ENCODE peak calls at places on chromosomes 11 and 22, in ten cellular contexts. N, W, B, A, Y, K, Z, T, R and V are unnamed samples.

GRCh38 chr11:118051611-118052461 is 25.0 kb upstream of the TMPRSS4 start:
- DNase-seq in N (no peak), W (no peak), B (no peak), A (no peak), Y (no peak), K (no peak), Z (peak; percentile 66), T (no peak), R (no peak), V (no peak)

GRCh38 chr22:49533886-49534285 is 293.8 kb downstream of the BRD1 start:
- DNase-seq in N (peak; percentile 8), W (no peak), B (no peak), A (no peak), Y (no peak), K (no peak), Z (no peak), T (no peak), R (no peak), V (no peak)

GRCh38 chr11:78168539-78169477 is 19.6 kb downstream of the KCTD21 start:
- DNase-seq in N (peak; percentile 97), W (peak; percentile 87), B (no peak), A (peak; percentile 92), Y (peak; percentile 81), K (no peak), Z (peak; percentile 93), T (no peak), R (peak; percentile 33), V (peak; percentile 52)

GRCh38 chr11:9568854-9569587 is 4.4 kb upstream of the WEE1 start:
- DNase-seq in N (peak; percentile 73), W (peak; percentile 44), B (peak; percentile 71), A (no peak), Y (peak; percentile 66), K (peak; percentile 97), Z (no peak), T (no peak), R (peak; percentile 90), V (peak; percentile 61)

GRCh38 chr22:41880653-41881052 is 34.2 kb downstream of the SHISA8 start:
- DNase-seq in N (no peak), W (no peak), B (no peak), A (no peak), Y (no peak), K (no peak), Z (no peak), T (no peak), R (no peak), V (no peak)

GRCh38 chr22:49307870-49308269 is 519.8 kb downstream of the BRD1 start:
- DNase-seq in N (peak; percentile 9), W (no peak), B (peak; percentile 20), A (no peak), Y (no peak), K (no peak), Z (no peak), T (no peak), R (no peak), V (no peak)

GRCh38 chr11:18203723-18204122 is 31.1 kb downstream of the MRGPRX4 start:
- DNase-seq in N (no peak), W (no peak), B (peak; percentile 80), A (no peak), Y (no peak), K (peak; percentile 12), Z (no peak), T (no peak), R (peak; percentile 50), V (no peak)

GRCh38 chr11:63480039-63480438 is 10.9 kb downstream of the PLAAT5 start:
- DNase-seq in N (no peak), W (no peak), B (no peak), A (no peak), Y (no peak), K (no peak), Z (no peak), T (no peak), R (no peak), V (no peak)

GRCh38 chr11:20058749-20059458 is 101.4 kb downstream of the DBX1 start:
- DNase-seq in N (no peak), W (no peak), B (no peak), A (no peak), Y (no peak), K (no peak), Z (no peak), T (no peak), R (no peak), V (no peak)

GRCh38 chr11:67691149-67691548 is 16.7 kb upstream of the ALDH3B2 start:
- DNase-seq in N (no peak), W (no peak), B (no peak), A (no peak), Y (no peak), K (peak; percentile 29), Z (no peak), T (no peak), R (no peak), V (no peak)
- TF ChIP-seq CTCF in N (no peak), W (peak; percentile 37), B (no peak), A (no peak), Y (no peak), K (peak; percentile 73), Z (no peak), T (peak; percentile 45), R (peak; percentile 14), V (no peak)

DNA sequence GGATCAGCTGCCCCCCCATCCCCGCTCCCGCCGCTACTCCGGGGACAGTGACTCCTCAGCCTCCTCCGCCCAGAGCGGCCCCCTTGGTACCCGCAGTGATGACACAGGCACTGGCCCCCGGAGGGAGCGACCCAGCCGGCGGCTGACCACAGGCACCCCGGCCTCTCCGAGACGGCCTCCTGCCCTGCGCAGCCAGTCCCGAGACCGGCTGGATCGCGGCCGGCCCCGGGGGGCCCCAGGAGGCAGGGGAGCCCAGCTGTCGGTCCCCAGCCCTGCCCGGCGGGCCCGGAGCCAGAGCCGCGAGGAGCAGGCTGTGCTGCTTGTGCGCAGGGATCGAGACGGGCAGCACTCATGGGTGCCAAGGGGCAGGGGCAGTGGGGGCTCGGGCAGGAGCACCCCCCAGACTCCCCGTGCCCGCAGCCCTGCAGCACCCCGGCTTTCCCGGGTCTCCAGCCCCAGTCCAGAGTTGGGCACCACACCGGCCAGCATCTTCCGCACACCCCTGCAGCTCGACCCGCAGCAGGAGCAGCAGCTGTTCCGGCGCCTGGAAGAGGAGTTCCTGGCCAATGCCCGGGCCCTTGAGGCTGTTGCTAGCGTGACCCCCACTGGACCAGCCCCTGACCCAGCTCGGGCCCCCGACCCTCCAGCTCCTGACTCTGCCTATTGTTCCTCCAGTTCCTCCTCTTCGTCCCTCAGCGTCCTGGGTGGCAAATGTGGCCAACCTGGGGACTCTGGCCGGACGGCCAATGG is 3.9 kb downstream of the RASL10A start:
- DNase-seq in N (no peak), W (no peak), B (no peak), A (peak; percentile 29), Y (no peak), K (no peak), Z (no peak), T (peak; percentile 58), R (no peak), V (peak; percentile 50)
- H3K27ac ChIP-seq in N (peak overlapping the region; percentile 91), W (peak overlapping the region; percentile 97), B (no peak overlapping the region), A (no peak overlapping the region), Y (peak overlapping the region; percentile 66), K (peak overlapping the region; percentile 56), Z (peak overlapping the region; percentile 93), T (no peak overlapping the region), R (no peak overlapping the region), V (peak overlapping the region; percentile 90)

GRCh38 chr11:35304900-35305299 is 114.5 kb downstream of the SLC1A2 start:
- DNase-seq in N (no peak), W (no peak), B (no peak), A (no peak), Y (no peak), K (no peak), Z (no peak), T (no peak), R (no peak), V (no peak)
- H3K4me1 ChIP-seq in N (peaks cover 6% of the 10 kb centered on the region), W (peaks cover 4% of the 10 kb centered on the region), B (no peaks in the 10 kb centered on the region), A (no peaks in the 10 kb centered on the region), Y (no peaks in the 10 kb centered on the region), K (peaks cover 21% of the 10 kb centered on the region), Z (peaks cover 42% of the 10 kb centered on the region), T (no peaks in the 10 kb centered on the region), R (peaks cover 3% of the 10 kb centered on the region), V (peaks cover 42% of the 10 kb centered on the region)

DNA sequence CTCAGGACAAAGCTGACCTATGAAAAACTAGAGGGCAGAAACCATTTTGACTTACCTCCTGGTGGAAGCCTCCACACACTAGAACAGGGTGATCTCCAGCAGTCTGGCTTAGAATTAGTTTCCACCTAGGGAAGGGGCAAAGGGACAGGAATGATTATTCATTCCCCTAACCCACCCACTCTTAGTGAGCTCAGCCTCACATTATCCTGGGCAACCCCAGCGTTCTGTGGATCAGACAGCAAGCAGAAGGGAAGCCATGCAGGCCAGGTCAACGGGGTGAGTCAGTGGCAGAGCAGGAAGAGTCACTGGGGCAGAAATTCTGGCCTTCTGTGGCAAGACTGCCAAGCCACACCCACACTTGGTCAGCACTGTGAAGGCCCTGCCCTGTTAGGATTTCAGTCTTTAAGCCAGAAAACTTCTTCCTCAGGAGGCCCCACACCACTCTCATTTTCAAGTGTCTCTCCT is 10.5 kb downstream of the NUMA1 start:
- DNase-seq in N (peak; percentile 91), W (peak; percentile 79), B (peak; percentile 42), A (peak; percentile 95), Y (peak; percentile 86), K (peak; percentile 90), Z (peak; percentile 94), T (peak; percentile 82), R (peak; percentile 81), V (peak; percentile 89)
- TF ChIP-seq CTCF in N (no peak), W (no peak), B (no peak), A (no peak), Y (no peak), K (no peak), Z (no peak), T (no peak), R (no peak), V (no peak)

GRCh38 chr11:122210378-122210995 is 94.5 kb upstream of the BLID start:
- DNase-seq in N (no peak), W (no peak), B (no peak), A (no peak), Y (no peak), K (no peak), Z (no peak), T (no peak), R (peak; percentile 28), V (no peak)
- H3K27ac ChIP-seq in N (peak overlapping the region; percentile 77), W (peak overlapping the region; percentile 69), B (no peak overlapping the region), A (no peak overlapping the region), Y (peak overlapping the region; percentile 59), K (no peak overlapping the region), Z (peak overlapping the region; percentile 40), T (no peak overlapping the region), R (peak overlapping the region; percentile 32), V (no peak overlapping the region)

GRCh38 chr22:50625131-50625567 is 2.8 kb downstream of the ARSA start:
- DNase-seq in N (no peak), W (no peak), B (no peak), A (no peak), Y (no peak), K (no peak), Z (no peak), T (peak; percentile 38), R (peak; percentile 4), V (no peak)
- H3K4me1 ChIP-seq in N (peaks cover 16% of the 10 kb centered on the region), W (peaks cover 53% of the 10 kb centered on the region), B (peaks cover 13% of the 10 kb centered on the region), A (peaks cover 14% of the 10 kb centered on the region), Y (peaks cover 3% of the 10 kb centered on the region), K (peaks cover 28% of the 10 kb centered on the region), Z (peaks cover 57% of the 10 kb centered on the region), T (peaks cover 24% of the 10 kb centered on the region), R (peaks cover 7% of the 10 kb centered on the region), V (peaks cover 43% of the 10 kb centered on the region)

DNA sequence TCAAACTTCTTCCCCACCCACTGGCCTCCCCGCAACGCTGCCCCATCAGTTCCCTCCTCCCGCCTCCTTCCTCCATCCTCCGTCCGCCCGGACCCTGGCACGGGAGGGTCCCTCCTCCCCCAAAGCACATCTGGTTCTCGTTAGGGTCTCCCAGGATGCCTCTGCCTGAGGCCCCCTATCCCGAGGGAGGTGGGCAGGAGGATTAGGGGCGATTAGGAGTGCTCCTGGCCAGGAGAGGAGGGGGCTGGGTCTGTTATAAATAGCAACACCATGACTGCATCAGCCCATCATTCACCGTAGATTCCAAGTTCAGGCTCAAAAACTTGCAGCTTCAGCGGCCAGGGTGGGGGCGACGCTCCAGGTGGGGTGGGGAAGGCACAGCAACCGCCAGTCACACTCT is 10.4 kb downstream of the MYRF start:
- DNase-seq in N (no peak), W (no peak), B (no peak), A (no peak), Y (peak; percentile 55), K (no peak), Z (no peak), T (no peak), R (peak; percentile 60), V (no peak)
- TF ChIP-seq CTCF in N (no peak), W (no peak), B (no peak), A (no peak), Y (no peak), K (no peak), Z (no peak), T (no peak), R (no peak), V (no peak)